ENCODE peak calls at places on chromosome 12, in four cellular contexts. Q, Y, K and O are unnamed samples.

GRCh38 chr12:69468237-69469026 is 1.8 kb upstream of the FRS2 start:
- DNase-seq in Q (no peak), Y (no peak), K (no peak), O (no peak)

GRCh38 chr12:117388865-117389508 is 27.6 kb upstream of the NOS1 start:
- DNase-seq in Q (no peak), Y (no peak), K (no peak), O (no peak)

GRCh38 chr12:130825771-130826150 is 13.3 kb downstream of the STX2 start:
- DNase-seq in Q (no peak), Y (no peak), K (no peak), O (no peak)

GRCh38 chr12:91813701-91814100 is 331.9 kb downstream of the BTG1 start:
- DNase-seq in Q (no peak), Y (no peak), K (no peak), O (no peak)

GRCh38 chr12:120047072-120047471 is 58.0 kb downstream of the BICDL1 start:
- DNase-seq in Q (no peak), Y (no peak), K (no peak), O (no peak)

GRCh38 chr12:69309461-69309860 is 38.7 kb upstream of the LYZ start:
- DNase-seq in Q (no peak), Y (no peak), K (no peak), O (no peak)

GRCh38 chr12:126936181-126936851 is 1330.7 kb upstream of the TMEM132C start:
- DNase-seq in Q (peak), Y (no peak), K (no peak), O (no peak)

GRCh38 chr12:122646568-122647220 is 56.5 kb downstream of the HCAR2 start:
- DNase-seq in Q (no peak), Y (no peak), K (no peak), O (no peak)

GRCh38 chr12:64814432-64814831 is 10.0 kb upstream of the TBC1D30 start:
- DNase-seq in Q (no peak), Y (no peak), K (no peak), O (no peak)

GRCh38 chr12:120116792-120117651 is 469 bp upstream of the RAB35 start:
- DNase-seq in Q (peak), Y (peak), K (peak), O (peak)